ENCODE peak calls at places on chromosomes 1 and 21, in seven cellular contexts. H is progenitor cell of endocrine pancreas; I is lower leg skin; S is effector CD8-positive, alpha-beta T cell; T is stimulated activated CD8-positive, alpha-beta memory T cell treated with anti-CD3 and anti-CD28 coated beads, Interleukin-2, amount 100 ng/mL, for 48 hours; R is choroid plexus epithelial cell; Y is thyroid gland. P is an unnamed sample.

GRCh38 chr21:25552856-25553255 is 54.4 kb downstream of the MRPL39 start:
- DNase-seq in Y (no peak), T (no peak), I (no peak), S (no peak), H (no peak), R (no peak), P (no peak)

GRCh38 chr1:209689484-209689883 is 14.3 kb downstream of the G0S2 start:
- DNase-seq in Y (peak; percentile 41), T (no peak), R (peak; percentile 68), I (no peak), H (no peak), S (no peak), P (peak; percentile 78)

GRCh38 chr21:46469275-46469674 is 10.6 kb downstream of the DIP2A start:
- DNase-seq in I (peak; percentile 31), H (no peak), R (no peak), Y (no peak), T (no peak), S (no peak), P (no peak)

GRCh38 chr1:180842890-180843289 is 69.8 kb upstream of the KIAA1614 start:
- DNase-seq in Y (no peak), I (no peak), S (no peak), H (no peak), T (no peak), R (peak; percentile 15), P (no peak)

GRCh38 chr1:175192630-175193338 is at the start of gene KIAA0040:
- DNase-seq in T (peak; percentile 70), H (peak; percentile 39), Y (peak; percentile 84), S (peak; percentile 63), I (peak; percentile 94), R (no peak), P (no peak)

GRCh38 chr1:60573726-60574409 is 500.3 kb upstream of the C1orf87 start:
- DNase-seq in H (no peak), I (no peak), S (no peak), T (no peak), R (peak; percentile 91), Y (no peak), P (peak; percentile 44)

GRCh38 chr1:197156692-197157091 is 10.2 kb upstream of the ASPM start:
- DNase-seq in Y (no peak), T (no peak), S (no peak), I (no peak), H (no peak), R (peak; percentile 40), P (no peak)

GRCh38 chr1:30760596-30761311 is 3.2 kb upstream of the LAPTM5 start:
- DNase-seq in I (no peak), R (no peak), T (no peak), Y (no peak), H (no peak), S (no peak), P (no peak)

GRCh38 chr1:156282143-156282478 is 514 bp downstream of the SMG5 start:
- DNase-seq in R (no peak), I (no peak), Y (peak; percentile 30), T (no peak), H (no peak), S (no peak), P (no peak)

GRCh38 chr1:3017440-3018050 is 3.7 kb upstream of the ACTRT2 start:
- DNase-seq in T (no peak), I (peak; percentile 79), H (no peak), R (no peak), S (no peak), Y (no peak), P (no peak)

GRCh38 chr1:115654663-115655306 is 13.0 kb downstream of the VANGL1 start:
- DNase-seq in Y (no peak), H (no peak), T (no peak), I (no peak), S (no peak), R (no peak), P (peak; percentile 34)

GRCh38 chr1:72202761-72203160 is 79.6 kb downstream of the NEGR1 start:
- DNase-seq in Y (no peak), R (no peak), H (no peak), I (no peak), T (no peak), S (no peak), P (peak; percentile 1)

GRCh38 chr1:185338719-185339622 is 21.9 kb upstream of the IVNS1ABP start:
- DNase-seq in Y (peak; percentile 3), H (no peak), R (peak; percentile 55), S (no peak), I (no peak), T (no peak), P (peak; percentile 44)

GRCh38 chr1:236480758-236481436 is 42.9 kb upstream of the LGALS8 start:
- DNase-seq in H (no peak), I (no peak), Y (peak; percentile 82), S (no peak), T (no peak), R (no peak), P (no peak)

GRCh38 chr1:9529190-9529589 is 10.1 kb upstream of the SLC25A33 start:
- DNase-seq in R (peak; percentile 16), S (no peak), H (no peak), I (no peak), Y (no peak), T (no peak), P (no peak)

GRCh38 chr1:43367026-43367903 is 546 bp downstream of the ELOVL1 start:
- DNase-seq in I (no peak), H (no peak), T (peak; percentile 52), Y (peak; percentile 32), S (no peak), R (peak; percentile 18), P (peak; percentile 30)

GRCh38 chr1:62809788-62810187 is 25.9 kb downstream of the ATG4C start:
- DNase-seq in R (no peak), I (no peak), T (no peak), S (no peak), H (no peak), Y (no peak), P (no peak)

GRCh38 chr1:92922378-92923035 is 38.8 kb downstream of the DIPK1A start:
- DNase-seq in I (no peak), R (no peak), S (no peak), H (no peak), Y (peak; percentile 10), T (no peak), P (no peak)

GRCh38 chr1:159562680-159563079 is 24.9 kb upstream of the APCS start:
- DNase-seq in H (no peak), S (no peak), I (no peak), R (no peak), T (no peak), Y (no peak), P (no peak)